ENCODE peak calls at places on chromosomes 6 and 20, in eight cellular contexts. I is GM06990, H is upper lobe of left lung, M is OCI-LY7, G is cardiac muscle cell, A is ovary, T is IMR-90, N is upper lobe of right lung. K is an unnamed sample. For H3K36me3, the result is how much of the 10 kb centered on the place peaks cover.

GRCh38 chr20:11980263-11980662 is 62.6 kb downstream of the BTBD3 start:
- DNase-seq in I (no peak), H (no peak), M (no peak), G (no peak), A (no peak), T (no peak), N (no peak), K (no peak)

GRCh38 chr6:44775121-44775520 is 387.6 kb downstream of the CDC5L start:
- DNase-seq in I (no peak), H (no peak), M (no peak), G (no peak), A (no peak), T (no peak), N (no peak), K (no peak)

GRCh38 chr20:35523298-35523888 is 6.1 kb downstream of the C20orf173 start:
- DNase-seq in I (no peak), H (no peak), M (peak), G (no peak), A (no peak), T (no peak), N (no peak), K (no peak)

GRCh38 chr6:34583861-34584604 is 27.9 kb upstream of the SPDEF start:
- DNase-seq in I (no peak), H (no peak), M (no peak), G (no peak), A (peak), T (no peak), N (peak), K (no peak)

GRCh38 chr6:104692008-104692407 is 167.7 kb downstream of the HACE1 start:
- DNase-seq in I (no peak), H (no peak), M (no peak), G (no peak), A (no peak), T (no peak), N (no peak), K (no peak)

GRCh38 chr20:57840504-57841296 is 130.9 kb upstream of the PMEPA1 start:
- DNase-seq in I (no peak), H (no peak), M (no peak), G (no peak), A (no peak), T (no peak), N (no peak), K (no peak)

GRCh38 chr6:69867075-69867911 is 937 bp downstream of the COL19A1 start:
- DNase-seq in I (peak), H (peak), M (peak), G (peak), A (peak), T (peak), N (peak), K (peak)

GRCh38 chr6:109252261-109253041 is 129.8 kb downstream of the CD164 start:
- DNase-seq in I (no peak), H (no peak), M (no peak), G (no peak), A (no peak), T (no peak), N (no peak), K (no peak)

GRCh38 chr6:117483645-117484016 is 1.2 kb downstream of the DCBLD1 start:
- DNase-seq in I (no peak), H (no peak), M (no peak), G (peak), A (no peak), T (peak), N (no peak), K (no peak)

GRCh38 chr20:13817342-13817741 is 32.5 kb downstream of the NDUFAF5 start:
- DNase-seq in I (no peak), H (no peak), M (no peak), G (no peak), A (no peak), T (peak), N (no peak), K (no peak)

GRCh38 chr20:58048096-58048702 is 180.3 kb downstream of the ANKRD60 start:
- DNase-seq in I (no peak), H (no peak), M (peak), G (peak), A (peak), T (peak), N (no peak), K (no peak)

GRCh38 chr6:153312633-153313032 is 181.6 kb upstream of the RGS17 start:
- DNase-seq in I (peak), H (no peak), M (peak), G (peak), A (no peak), T (peak), N (peak), K (peak)

GRCh38 chr6:52020961-52021570 is 66.3 kb downstream of the PKHD1 start:
- DNase-seq in I (no peak), H (no peak), M (peak), G (peak), A (no peak), T (peak), N (no peak), K (no peak)

GRCh38 chr6:15616266-15616665 is 46.6 kb downstream of the DTNBP1 start:
- DNase-seq in I (no peak), H (no peak), M (no peak), G (no peak), A (no peak), T (no peak), N (no peak), K (no peak)

GRCh38 chr20:62201173-62202082 is 18.6 kb downstream of the MTG2 start:
- DNase-seq in I (peak), H (peak), M (peak), G (no peak), A (peak), T (no peak), N (no peak), K (peak)

GRCh38 chr6:142871910-142872331 is 73.1 kb downstream of the HIVEP2 start:
- DNase-seq in I (no peak), H (no peak), M (no peak), G (no peak), A (no peak), T (peak), N (no peak), K (no peak)

GRCh38 chr20:40654876-40655275 is 34.2 kb downstream of the MAFB start:
- DNase-seq in I (no peak), H (no peak), M (no peak), G (no peak), A (no peak), T (no peak), N (no peak), K (no peak)

GRCh38 chr20:17172826-17173420 is 53.9 kb upstream of the PCSK2 start:
- DNase-seq in I (no peak), H (no peak), M (no peak), G (no peak), A (no peak), T (no peak), N (no peak), K (no peak)

GRCh38 chr20:48616481-48616880 is 211.3 kb downstream of the PREX1 start:
- DNase-seq in I (no peak), H (no peak), M (no peak), G (no peak), A (peak), T (no peak), N (peak), K (peak)

GRCh38 chr6:151111670-151112069 is 128.1 kb upstream of the AKAP12 start:
- DNase-seq in I (no peak), H (no peak), M (no peak), G (no peak), A (no peak), T (no peak), N (no peak), K (no peak)

DNA sequence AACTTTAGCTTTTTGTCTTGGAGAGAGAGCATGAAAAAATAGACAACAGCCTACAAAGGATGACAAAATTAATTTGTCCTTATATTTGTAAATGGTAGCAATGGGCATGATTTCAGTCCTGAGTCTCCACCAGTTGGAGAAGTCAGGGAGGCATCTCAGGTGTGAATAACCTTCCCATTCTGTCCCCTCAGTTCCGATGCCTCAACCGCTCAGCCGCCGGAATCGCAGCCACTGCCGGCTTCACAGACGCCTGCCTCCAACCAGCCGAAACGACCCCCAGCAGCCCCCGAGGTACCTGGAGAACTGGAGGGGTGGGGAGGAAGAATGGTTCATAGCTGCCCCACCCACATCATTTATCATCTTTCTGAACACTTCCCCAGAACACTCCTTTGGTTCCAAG is 3.6 kb downstream of the PRRC2A start:
- DNase-seq in I (no peak), H (peak), M (no peak), G (no peak), A (no peak), T (no peak), N (no peak), K (no peak)
- H3K36me3 ChIP-seq in I (under half), H (half or more), M (half or more), G (half or more), A (under half), T (half or more), N (half or more), K (under half)

GRCh38 chr6:36612101-36612625 is 18.0 kb downstream of the SRSF3 start:
- DNase-seq in I (no peak), H (no peak), M (no peak), G (no peak), A (no peak), T (no peak), N (no peak), K (no peak)

GRCh38 chr6:36609582-36609981 is 15.4 kb downstream of the SRSF3 start:
- DNase-seq in I (no peak), H (no peak), M (no peak), G (no peak), A (no peak), T (no peak), N (no peak), K (peak)

GRCh38 chr6:36610041-36610440 is 15.9 kb downstream of the SRSF3 start:
- DNase-seq in I (no peak), H (no peak), M (no peak), G (no peak), A (no peak), T (no peak), N (no peak), K (peak)

GRCh38 chr6:36608788-36609563 is 14.8 kb downstream of the SRSF3 start:
- DNase-seq in I (no peak), H (no peak), M (no peak), G (peak), A (no peak), T (no peak), N (no peak), K (no peak)

GRCh38 chr6:36610576-36611336 is 16.6 kb downstream of the SRSF3 start:
- DNase-seq in I (no peak), H (no peak), M (no peak), G (no peak), A (no peak), T (no peak), N (peak), K (no peak)
- H3K36me3 ChIP-seq in I (under half), H (under half), M (half or more), G (under half), A (under half), T (under half), N (half or more), K (under half)

GRCh38 chr20:2658414-2659354 is 5.3 kb downstream of the IDH3B start:
- DNase-seq in I (no peak), H (no peak), M (no peak), G (no peak), A (no peak), T (no peak), N (no peak), K (no peak)

GRCh38 chr20:2657241-2657640 is 4.8 kb downstream of the NOP56 start:
- DNase-seq in I (no peak), H (no peak), M (no peak), G (no peak), A (no peak), T (no peak), N (no peak), K (no peak)

GRCh38 chr20:2656471-2657117 is 4.2 kb downstream of the NOP56 start:
- DNase-seq in I (no peak), H (no peak), M (no peak), G (no peak), A (no peak), T (no peak), N (no peak), K (no peak)

GRCh38 chr20:2659547-2659946 is 4.5 kb downstream of the IDH3B start:
- DNase-seq in I (no peak), H (no peak), M (no peak), G (no peak), A (no peak), T (no peak), N (no peak), K (no peak)

DNA sequence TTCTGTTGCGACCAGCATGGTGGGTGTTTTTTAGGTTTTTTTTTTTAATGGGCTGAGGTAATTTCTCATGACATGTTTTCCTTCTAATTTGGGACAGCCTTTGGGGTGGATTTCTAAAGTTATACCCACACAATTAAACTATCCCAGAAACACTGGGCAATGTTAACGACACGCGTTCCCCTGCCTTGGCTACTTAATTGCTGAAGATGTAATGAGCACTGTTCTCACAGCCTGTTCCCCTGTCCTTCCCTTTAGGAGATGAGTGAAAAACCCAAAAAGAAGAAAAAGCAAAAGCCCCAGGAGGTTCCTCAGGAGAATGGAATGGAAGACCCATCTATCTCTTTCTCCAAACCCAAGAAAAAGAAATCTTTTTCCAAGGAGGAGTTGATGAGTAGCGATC is 5.2 kb downstream of the NOP56 start:
- DNase-seq in I (no peak), H (no peak), M (no peak), G (no peak), A (no peak), T (no peak), N (no peak), K (no peak)
- H3K36me3 ChIP-seq in I (under half), H (under half), M (half or more), G (half or more), A (under half), T (half or more), N (half or more), K (under half)

GRCh38 chr6:18245079-18245478 is 19.3 kb downstream of the DEK start:
- DNase-seq in I (no peak), H (no peak), M (no peak), G (no peak), A (no peak), T (no peak), N (no peak), K (no peak)

GRCh38 chr6:18245642-18246041 is 18.7 kb downstream of the DEK start:
- DNase-seq in I (peak), H (no peak), M (no peak), G (no peak), A (no peak), T (no peak), N (no peak), K (no peak)

GRCh38 chr6:18243302-18243893 is 20.9 kb downstream of the DEK start:
- DNase-seq in I (no peak), H (no peak), M (no peak), G (no peak), A (no peak), T (no peak), N (no peak), K (no peak)

GRCh38 chr6:18246205-18246604 is 18.1 kb downstream of the DEK start:
- DNase-seq in I (no peak), H (no peak), M (no peak), G (no peak), A (no peak), T (no peak), N (no peak), K (no peak)

GRCh38 chr6:18244251-18244650 is 20.1 kb downstream of the DEK start:
- DNase-seq in I (no peak), H (no peak), M (no peak), G (no peak), A (no peak), T (no peak), N (no peak), K (no peak)
- H3K36me3 ChIP-seq in I (under half), H (under half), M (half or more), G (under half), A (under half), T (under half), N (half or more), K (under half)

DNA sequence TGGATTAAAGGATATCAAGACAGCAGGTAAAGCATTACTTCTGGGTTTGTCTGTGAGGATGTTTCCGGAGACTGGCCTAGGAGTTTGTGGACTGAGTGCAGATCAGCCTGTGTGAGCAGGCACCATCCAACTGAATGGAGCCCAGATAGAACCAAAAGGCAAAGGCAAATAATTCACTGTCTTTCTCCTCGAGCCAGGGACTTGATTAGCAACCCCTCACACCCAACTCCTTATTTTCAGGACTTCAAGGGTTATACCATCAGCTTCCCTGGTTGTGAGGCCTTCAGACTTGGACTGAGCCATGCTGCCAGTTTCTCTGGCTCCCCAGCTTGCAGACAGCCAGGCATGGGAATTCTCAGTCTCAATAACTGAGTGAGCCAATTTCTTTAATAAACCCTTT is 19.3 kb downstream of the PSMB1 start:
- DNase-seq in I (no peak), H (no peak), M (no peak), G (no peak), A (no peak), T (no peak), N (no peak), K (no peak)
- H3K36me3 ChIP-seq in I (under half), H (under half), M (half or more), G (half or more), A (under half), T (under half), N (half or more), K (under half)

DNA sequence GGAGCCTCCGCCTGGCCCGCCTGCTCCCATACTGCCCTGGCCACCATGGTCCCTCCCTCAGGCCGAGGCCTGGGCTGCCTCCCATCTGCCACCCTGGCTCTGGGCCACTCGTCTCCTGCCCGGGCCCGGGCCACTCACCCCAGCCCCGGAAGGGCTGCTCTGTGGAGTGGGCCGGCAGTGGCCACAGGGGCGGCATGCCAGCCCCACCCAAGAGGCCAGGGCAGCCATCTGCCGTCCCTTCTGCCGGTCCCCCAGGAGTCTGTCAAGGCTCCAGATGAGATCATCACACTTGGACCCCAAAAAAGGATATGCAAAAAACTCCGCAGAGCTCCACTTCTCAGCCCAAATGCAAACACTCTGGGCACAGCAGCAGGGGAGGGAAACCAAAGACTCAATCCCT is 23.8 kb upstream of the TLDC2 start:
- DNase-seq in I (peak), H (peak), M (peak), G (no peak), A (no peak), T (no peak), N (no peak), K (peak)
- H3K36me3 ChIP-seq in I (under half), H (under half), M (under half), G (under half), A (under half), T (under half), N (under half), K (under half)

DNA sequence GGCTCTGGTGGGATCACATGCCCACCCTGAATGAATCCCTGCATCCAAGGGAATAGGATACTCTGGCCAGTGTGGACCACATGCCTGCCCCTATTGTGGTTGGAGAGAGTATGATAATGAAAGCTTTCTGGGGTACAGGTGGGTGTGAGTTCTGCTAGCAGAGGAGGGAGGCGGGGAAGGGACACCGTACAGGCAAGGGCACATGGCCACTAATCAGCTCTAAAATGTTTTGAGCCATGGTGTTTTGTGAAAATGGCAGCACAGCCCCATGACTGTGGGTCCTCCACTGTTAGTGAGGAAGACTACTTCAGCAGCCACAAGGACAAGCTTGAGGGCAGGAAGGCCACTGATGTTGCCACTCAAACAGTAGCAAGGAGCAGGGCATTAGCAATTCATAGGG is 11.9 kb upstream of the DHX35 start:
- DNase-seq in I (no peak), H (no peak), M (no peak), G (no peak), A (no peak), T (no peak), N (no peak), K (no peak)
- H3K36me3 ChIP-seq in I (under half), H (under half), M (half or more), G (under half), A (under half), T (under half), N (under half), K (under half)

GRCh38 chr20:44921447-44921846 is 11.6 kb downstream of the PABPC1L start:
- DNase-seq in I (no peak), H (peak), M (no peak), G (no peak), A (no peak), T (no peak), N (no peak), K (no peak)
- H3K36me3 ChIP-seq in I (under half), H (under half), M (under half), G (under half), A (under half), T (under half), N (under half), K (under half)

GRCh38 chr6:127290391-127290963 is 23.8 kb downstream of the RNF146 start:
- DNase-seq in I (no peak), H (no peak), M (no peak), G (no peak), A (no peak), T (no peak), N (no peak), K (no peak)
- H3K36me3 ChIP-seq in I (under half), H (under half), M (under half), G (under half), A (under half), T (under half), N (half or more), K (under half)

GRCh38 chr6:6577736-6578135 is 10.8 kb upstream of the LY86 start:
- DNase-seq in I (no peak), H (no peak), M (no peak), G (no peak), A (no peak), T (no peak), N (no peak), K (no peak)
- H3K36me3 ChIP-seq in I (under half), H (under half), M (half or more), G (under half), A (under half), T (under half), N (under half), K (under half)